ENCODE peak calls at places on chromosomes 6 and 20, in eight cellular contexts. Z is activated CD4-positive, alpha-beta T cell treated with anti-CD3 and anti-CD28 coated beads for 24 hours; F is NAMALWA; Q is CD14-positive monocyte; J is nephron progenitor cell; T is adipocyte; N is mucosa of gallbladder; M is kidney. B is an unnamed sample.

GRCh38 chr20:62805365-62805710 is 703 bp downstream of the OGFR start:
- DNase-seq in M (no peak), T (peak; percentile 60), J (peak; percentile 48), Q (no peak), N (no peak), F (peak; percentile 60), Z (no peak), B (peak; percentile 42)

GRCh38 chr20:53493201-53493908 is 100.3 kb downstream of the ZNF217 start:
- DNase-seq in Q (no peak), M (no peak), Z (no peak), N (no peak), J (no peak), T (peak; percentile 2), F (no peak), B (no peak)

GRCh38 chr6:139539852-139540251 is 165.4 kb upstream of the CITED2 start:
- DNase-seq in N (peak; percentile 42), Z (no peak), F (no peak), J (no peak), M (peak; percentile 80), T (peak; percentile 81), Q (no peak), B (no peak)

GRCh38 chr6:158595223-158595622 is 35.3 kb downstream of the TMEM181 start:
- DNase-seq in N (no peak), T (no peak), J (no peak), F (peak; percentile 46), Q (no peak), Z (no peak), M (no peak), B (no peak)

GRCh38 chr6:158002249-158002950 is 20.7 kb downstream of the SYNJ2 start:
- DNase-seq in N (peak; percentile 77), M (no peak), Q (no peak), Z (no peak), J (no peak), T (peak; percentile 42), F (no peak), B (no peak)

GRCh38 chr20:19047040-19047950 is 165.1 kb upstream of the SLC24A3 start:
- DNase-seq in M (no peak), Z (no peak), F (no peak), N (peak; percentile 68), Q (no peak), J (no peak), T (no peak), B (no peak)

GRCh38 chr6:106216527-106216926 is 109.0 kb downstream of the ATG5 start:
- DNase-seq in J (no peak), T (peak; percentile 37), F (no peak), N (no peak), Q (no peak), Z (no peak), M (no peak), B (no peak)

GRCh38 chr6:28720357-28721231 is 194.9 kb downstream of the GPX5 start:
- DNase-seq in F (no peak), J (no peak), Z (no peak), M (no peak), Q (no peak), T (no peak), N (no peak), B (no peak)

GRCh38 chr20:39289316-39289715 is 327.2 kb downstream of the DHX35 start:
- DNase-seq in Z (no peak), Q (no peak), F (peak; percentile 48), M (no peak), N (no peak), T (no peak), J (no peak), B (no peak)

GRCh38 chr6:128882991-128883571 is at the start of gene LAMA2:
- DNase-seq in T (peak; percentile 87), Q (no peak), J (peak; percentile 81), Z (no peak), F (no peak), N (peak; percentile 58), M (peak; percentile 95), B (no peak)

GRCh38 chr6:67916389-67916788 is 718.7 kb upstream of the ADGRB3 start:
- DNase-seq in T (peak; percentile 33), Z (no peak), J (no peak), N (no peak), F (no peak), Q (no peak), M (no peak), B (no peak)

GRCh38 chr20:20713244-20713765 is 861 bp upstream of the RALGAPA2 start:
- DNase-seq in T (no peak), J (no peak), M (peak; percentile 71), Z (no peak), N (no peak), Q (no peak), F (no peak), B (no peak)

GRCh38 chr6:119587537-119587936 is 238.0 kb upstream of the MAN1A1 start:
- DNase-seq in N (no peak), M (no peak), F (no peak), T (no peak), J (no peak), Z (no peak), Q (no peak), B (no peak)

GRCh38 chr20:953742-954141 is 37.6 kb upstream of the ANGPT4 start:
- DNase-seq in Q (no peak), F (no peak), Z (no peak), N (no peak), T (peak; percentile 50), J (no peak), M (no peak), B (no peak)

GRCh38 chr20:3563548-3564177 is 92.8 kb downstream of the ATRN start:
- DNase-seq in J (peak; percentile 13), Q (no peak), F (peak; percentile 71), Z (no peak), N (peak; percentile 15), M (no peak), T (peak; percentile 83), B (peak; percentile 26)

GRCh38 chr6:153301602-153302001 is 170.5 kb upstream of the RGS17 start:
- DNase-seq in F (no peak), T (no peak), M (no peak), J (peak; percentile 7), Z (no peak), Q (no peak), N (no peak), B (no peak)

GRCh38 chr6:130178692-130179091 is 44.1 kb downstream of the SAMD3 start:
- DNase-seq in F (no peak), Q (no peak), M (no peak), Z (no peak), J (no peak), T (peak; percentile 72), N (no peak), B (no peak)

GRCh38 chr6:152368761-152369624 is 268.2 kb downstream of the SYNE1 start:
- DNase-seq in J (no peak), F (no peak), M (no peak), T (no peak), N (peak; percentile 23), Q (no peak), Z (no peak), B (no peak)

GRCh38 chr20:36441416-36441815 is 99.9 kb upstream of the MYL9 start:
- DNase-seq in J (no peak), Z (no peak), M (no peak), T (no peak), Q (no peak), N (no peak), F (no peak), B (no peak)

GRCh38 chr6:149231786-149232185 is 85.7 kb upstream of the TAB2 start:
- DNase-seq in J (no peak), T (no peak), Z (no peak), Q (no peak), N (no peak), F (no peak), M (no peak), B (no peak)

GRCh38 chr6:112141707-112142106 is 54.3 kb downstream of the FAM229B start:
- DNase-seq in J (no peak), Q (no peak), F (no peak), M (no peak), Z (no peak), N (no peak), T (no peak), B (no peak)

GRCh38 chr20:23136893-23137745 is 51.0 kb upstream of the CD93 start:
- DNase-seq in Z (no peak), Q (no peak), J (no peak), M (peak; percentile 52), N (no peak), F (no peak), T (no peak), B (no peak)

GRCh38 chr6:46704562-46704961 is 16.9 kb downstream of the TDRD6 start:
- DNase-seq in Z (no peak), F (peak; percentile 42), M (no peak), Q (no peak), N (no peak), J (no peak), T (peak; percentile 15), B (no peak)

GRCh38 chr6:21208796-21209186 is 384.8 kb upstream of the SOX4 start:
- DNase-seq in T (no peak), N (no peak), Q (no peak), M (no peak), J (no peak), F (no peak), Z (no peak), B (no peak)

GRCh38 chr6:133553652-133554051 is 312.5 kb downstream of the EYA4 start:
- DNase-seq in N (peak; percentile 50), T (peak; percentile 89), J (peak; percentile 53), F (peak; percentile 69), M (no peak), Q (no peak), Z (no peak), B (no peak)

GRCh38 chr6:43427406-43428111 is at the start of gene ABCC10:
- DNase-seq in Q (peak; percentile 93), J (peak; percentile 94), F (peak; percentile 97), T (peak; percentile 97), N (peak; percentile 95), M (peak; percentile 98), Z (peak; percentile 86), B (peak; percentile 91)

GRCh38 chr6:168060521-168060931 is 18.5 kb downstream of the FRMD1 start:
- DNase-seq in Q (no peak), J (peak; percentile 68), T (peak; percentile 0), N (peak; percentile 80), F (no peak), Z (no peak), M (no peak), B (no peak)

GRCh38 chr6:132368916-132369481 is 32.3 kb downstream of the MOXD1 start:
- DNase-seq in T (no peak), Q (no peak), J (no peak), N (no peak), Z (no peak), F (no peak), M (no peak), B (no peak)

GRCh38 chr6:151436814-151437213 is 15.1 kb downstream of the RMND1 start:
- DNase-seq in F (no peak), T (peak; percentile 81), M (no peak), N (no peak), J (no peak), Q (no peak), Z (no peak), B (no peak)

GRCh38 chr6:15441982-15442381 is 196.1 kb downstream of the JARID2 start:
- DNase-seq in J (no peak), N (no peak), Q (no peak), F (no peak), Z (no peak), M (no peak), T (no peak), B (no peak)

GRCh38 chr6:166922937-166923336 is 33.4 kb downstream of the RNASET2 start:
- DNase-seq in T (no peak), J (no peak), N (no peak), M (no peak), F (no peak), Q (no peak), Z (no peak), B (no peak)

GRCh38 chr6:140182819-140183218 is 808.4 kb upstream of the CITED2 start:
- DNase-seq in Z (no peak), T (peak; percentile 20), Q (no peak), M (no peak), F (no peak), J (no peak), N (no peak), B (no peak)

GRCh38 chr6:3310710-3311109 is 52.0 kb downstream of the PSMG4 start:
- DNase-seq in M (no peak), J (no peak), N (no peak), Z (no peak), Q (no peak), F (no peak), T (no peak), B (no peak)

GRCh38 chr6:154298297-154298696 is 58.3 kb downstream of the IPCEF1 start:
- DNase-seq in T (peak; percentile 61), N (no peak), Z (no peak), J (no peak), Q (no peak), M (no peak), F (no peak), B (no peak)

B was measured in immature natural killer cell.